ENCODE peak calls at places on chromosome 5, in four cellular contexts. H is H1; O is Peyer's patch; P is CD8-positive, alpha-beta T cell. Z is an unnamed sample.
A peak's percentile ranks its signal among the peaks of the same experiment; 100 is the strongest.

GRCh38 chr5:52725065-52725746 is 62.5 kb upstream of the ITGA1 start:
- DNase-seq in P (peak; percentile 87), H (no peak), O (peak; percentile 61), Z (no peak)

GRCh38 chr5:17218353-17219005 is 1.0 kb downstream of the BASP1 start:
- DNase-seq in P (no peak), H (peak; percentile 62), O (no peak), Z (no peak)

GRCh38 chr5:113508756-113509155 is 4.7 kb upstream of the YTHDC2 start:
- DNase-seq in H (no peak), O (no peak), P (no peak), Z (no peak)

GRCh38 chr5:135210286-135211055 is 176.4 kb upstream of the PITX1 start:
- DNase-seq in H (no peak), O (no peak), P (no peak), Z (no peak)

GRCh38 chr5:159033351-159033657 is 66.4 kb downstream of the EBF1 start:
- DNase-seq in H (no peak), P (no peak), O (no peak), Z (no peak)

GRCh38 chr5:102781786-102782185 is 26.7 kb downstream of the PAM start:
- DNase-seq in P (no peak), O (no peak), H (no peak), Z (no peak)

GRCh38 chr5:112757468-112758208 is 20.0 kb downstream of the APC start:
- DNase-seq in P (no peak), O (no peak), H (no peak), Z (no peak)

GRCh38 chr5:148794729-148795590 is 31.5 kb upstream of the ADRB2 start:
- DNase-seq in P (no peak), H (no peak), O (no peak), Z (no peak)

GRCh38 chr5:145947581-145947980 is 11.2 kb downstream of the SH3RF2 start:
- DNase-seq in O (no peak), P (no peak), H (no peak), Z (no peak)

GRCh38 chr5:66757219-66757833 is 161.1 kb downstream of the MAST4 start:
- DNase-seq in P (no peak), O (peak; percentile 44), H (no peak), Z (no peak)

GRCh38 chr5:42487821-42488220 is 64.6 kb downstream of the GHR start:
- DNase-seq in O (no peak), H (no peak), P (no peak), Z (no peak)

GRCh38 chr5:126926152-126926551 is 104.2 kb downstream of the MARCHF3 start:
- DNase-seq in O (no peak), H (no peak), P (no peak), Z (no peak)

GRCh38 chr5:124519396-124519795 is 227.0 kb downstream of the ZNF608 start:
- DNase-seq in H (no peak), O (no peak), P (no peak), Z (no peak)

GRCh38 chr5:146731909-146732659 is 146.5 kb downstream of the PPP2R2B start:
- DNase-seq in H (no peak), P (no peak), O (no peak), Z (no peak)

GRCh38 chr5:65163698-65164097 is 318.0 kb downstream of the ADAMTS6 start:
- DNase-seq in P (no peak), O (no peak), H (no peak), Z (no peak)

GRCh38 chr5:151251001-151251551 is 1.9 kb upstream of the GM2A start:
- DNase-seq in O (no peak), P (no peak), H (no peak), Z (no peak)

GRCh38 chr5:91183743-91184142 is 199.4 kb downstream of the ARRDC3 start:
- DNase-seq in O (no peak), H (no peak), P (no peak), Z (no peak)

GRCh38 chr5:58046371-58046770 is 413.5 kb downstream of the PLK2 start:
- DNase-seq in P (no peak), O (no peak), H (no peak), Z (no peak)

GRCh38 chr5:38257236-38258036 is 923 bp upstream of the EGFLAM start:
- DNase-seq in P (no peak), H (peak; percentile 60), O (no peak), Z (no peak)

DNA sequence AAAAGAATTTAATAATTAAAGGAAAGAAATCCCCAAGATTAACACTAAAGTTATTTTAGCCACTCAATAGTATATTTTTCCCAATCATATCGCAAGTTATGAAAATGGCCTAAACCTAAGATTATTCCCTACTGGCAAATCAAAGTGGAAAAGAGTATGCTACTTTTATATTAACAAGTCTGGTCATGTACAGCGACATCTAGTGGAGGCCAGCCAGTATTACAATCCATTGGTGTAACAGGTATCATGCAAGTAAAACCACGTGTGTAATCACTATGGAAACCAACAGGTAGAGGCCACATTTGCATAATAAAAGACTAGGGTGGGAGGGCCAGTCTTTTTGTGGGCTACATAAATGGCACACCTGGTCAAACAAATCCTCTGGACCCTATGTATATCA is 976.4 kb upstream of the CDH9 start:
- DNase-seq in P (no peak), O (no peak), H (no peak), Z (no peak)
- TF ChIP-seq CTCF in P (no peak), O (no peak), H (peak; percentile 71), Z (no peak)

GRCh38 chr5:156486394-156487238 is 159.7 kb downstream of the SGCD start:
- DNase-seq in P (no peak), O (no peak), H (no peak), Z (no peak)
- TF ChIP-seq CTCF in P (no peak), O (no peak), H (peak; percentile 32), Z (no peak)

GRCh38 chr5:1050449-1051365 is 42.1 kb downstream of the NKD2 start:
- DNase-seq in H (no peak), P (no peak), O (no peak), Z (no peak)

GRCh38 chr5:1051366-1051720 is 42.7 kb downstream of the NKD2 start:
- DNase-seq in O (no peak), H (no peak), P (no peak), Z (no peak)

GRCh38 chr5:1048162-1048721 is 39.6 kb downstream of the NKD2 start:
- DNase-seq in O (no peak), H (peak; percentile 10), P (no peak), Z (no peak)

GRCh38 chr5:1047332-1047965 is 38.8 kb downstream of the NKD2 start:
- DNase-seq in O (no peak), P (no peak), H (peak; percentile 3), Z (no peak)

DNA sequence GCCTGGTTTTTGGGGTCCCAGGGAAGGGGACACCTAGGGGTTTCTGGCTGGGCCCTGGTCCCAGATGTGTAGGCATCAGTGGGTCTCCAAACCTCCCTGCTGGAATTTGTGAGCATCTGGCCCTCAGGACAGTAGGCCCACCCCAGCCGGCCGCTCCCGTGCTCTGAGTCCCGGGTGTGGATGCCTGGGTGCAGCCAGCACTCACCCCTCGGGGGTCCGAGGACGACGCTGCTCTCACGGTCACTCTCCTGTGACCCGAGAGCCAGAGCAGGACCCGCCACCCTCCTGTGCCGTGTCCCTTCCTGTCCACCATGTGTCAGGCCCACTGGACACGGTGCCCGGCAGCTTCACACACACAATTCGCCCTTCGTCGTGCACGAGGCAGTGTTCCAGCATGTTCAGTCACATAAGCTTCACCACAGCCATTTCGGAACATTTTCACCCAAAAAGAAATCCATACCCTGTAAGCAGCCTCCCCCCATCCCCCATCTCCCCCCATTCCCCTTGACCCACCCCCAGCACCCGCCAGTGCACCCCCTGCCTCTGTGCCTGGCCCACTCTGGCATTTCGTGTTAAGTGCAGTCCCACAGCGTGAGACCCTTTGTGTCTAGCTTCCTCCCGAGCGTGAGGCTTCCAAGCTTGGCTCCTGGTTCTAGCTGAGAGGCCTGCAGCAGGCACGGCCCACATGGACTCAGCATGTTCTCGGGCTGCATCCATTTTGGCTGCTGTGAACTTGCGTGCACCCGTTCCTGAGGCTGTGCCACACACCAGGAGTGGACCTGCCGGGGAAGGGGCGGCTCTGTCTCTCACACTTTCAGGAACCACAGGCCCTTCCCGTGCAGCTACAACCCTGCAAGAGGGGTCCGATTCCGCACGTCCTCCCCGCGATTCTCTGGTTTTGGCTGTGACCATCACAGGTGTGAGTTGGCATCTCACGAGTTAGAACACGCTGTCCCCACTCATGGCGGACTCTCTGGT is 40.5 kb downstream of the NKD2 start:
- DNase-seq in P (no peak), O (no peak), H (no peak), Z (no peak)
- TF ChIP-seq CTCF in P (no peak), O (no peak), H (no peak), Z (no peak)

DNA sequence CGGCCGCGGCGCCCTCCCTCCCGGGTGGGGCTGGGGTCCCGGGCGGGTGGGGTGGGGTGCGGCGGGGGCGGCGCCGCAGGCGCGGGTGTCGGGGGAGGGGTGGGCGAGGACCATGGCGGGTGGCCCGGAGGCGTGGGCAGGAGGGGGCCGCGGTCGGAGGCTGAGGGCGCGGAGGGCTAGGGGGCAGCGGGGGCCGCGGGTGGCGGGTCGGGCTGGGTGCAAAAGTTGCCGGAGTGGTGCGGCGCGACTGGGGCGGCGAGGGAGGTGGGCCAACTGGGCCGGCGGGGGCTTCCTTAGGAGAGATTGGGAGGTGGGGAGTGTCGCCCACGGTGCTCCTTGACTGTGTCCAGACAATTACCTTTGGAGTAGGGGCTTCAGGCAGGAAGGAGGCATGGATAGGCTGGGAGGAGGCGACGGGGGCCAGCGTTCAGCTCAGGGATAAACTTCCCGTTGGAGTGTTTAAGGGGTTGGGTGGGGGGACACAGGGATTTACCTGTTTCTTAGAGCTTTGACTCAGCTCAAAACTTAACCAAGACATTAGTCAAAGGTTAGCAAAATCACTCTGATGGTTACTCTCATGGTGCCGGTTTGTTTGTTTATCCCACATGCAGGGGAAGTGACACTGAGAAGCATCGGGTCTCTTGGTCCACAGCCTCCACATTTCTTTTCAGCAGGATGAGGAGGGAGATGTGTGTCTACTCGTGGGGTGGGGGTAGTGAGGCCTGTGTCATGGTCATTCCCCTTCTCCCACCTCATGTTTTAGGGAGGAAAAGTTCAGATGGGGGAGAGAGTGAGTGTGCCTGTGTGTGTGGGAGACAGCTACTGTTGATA is 869 bp downstream of the CSNK1G3 start:
- DNase-seq in O (peak; percentile 34), H (peak; percentile 59), P (peak; percentile 38), Z (peak; percentile 38)
- TF ChIP-seq CTCF in O (no peak), H (no peak), P (no peak), Z (no peak)